ENCODE peak calls at places on chromosomes 16 and 17, in eight cellular contexts. N, H, M, C, P, U, Z and L are unnamed samples.

GRCh38 chr17:32299579-32300158 is 34.0 kb downstream of the RHBDL3 start:
- DNase-seq in U (no peak), Z (no peak), N (no peak), C (no peak), M (no peak), P (no peak), H (no peak), L (no peak)

GRCh38 chr16:27315333-27316037 is 1.7 kb downstream of the IL4R start:
- DNase-seq in Z (peak), U (no peak), P (no peak), M (peak), N (peak), H (peak), C (peak), L (peak)

GRCh38 chr16:11165894-11166665 is 89.9 kb downstream of the SOCS1 start:
- DNase-seq in N (no peak), Z (no peak), C (no peak), U (no peak), H (no peak), P (no peak), M (no peak), L (no peak)

GRCh38 chr17:8832711-8833352 is 33.7 kb upstream of the MFSD6L start:
- DNase-seq in Z (peak), C (no peak), N (no peak), H (no peak), P (peak), U (no peak), M (peak), L (no peak)

GRCh38 chr17:72677714-72678390 is 414.6 kb downstream of the SLC39A11 start:
- DNase-seq in P (no peak), H (no peak), M (no peak), U (no peak), C (peak), N (no peak), Z (no peak), L (no peak)

GRCh38 chr16:10949424-10949970 is 5.1 kb downstream of the CLEC16A start:
- DNase-seq in C (peak), Z (peak), M (peak), U (no peak), H (no peak), P (no peak), N (no peak), L (no peak)

GRCh38 chr17:72121164-72122001 is 563 bp downstream of the SOX9 start:
- DNase-seq in P (no peak), Z (peak), U (peak), H (no peak), N (peak), M (peak), C (peak), L (no peak)

GRCh38 chr17:11391134-11391533 is 150.1 kb downstream of the SHISA6 start:
- DNase-seq in M (peak), N (no peak), P (peak), U (no peak), H (no peak), C (no peak), Z (peak), L (no peak)

GRCh38 chr17:49670641-49671040 is 7.3 kb downstream of the SPOP start:
- DNase-seq in P (no peak), N (no peak), M (no peak), H (no peak), U (no peak), C (no peak), Z (no peak), L (no peak)

GRCh38 chr17:40561294-40561870 is 3.9 kb downstream of the CCR7 start:
- DNase-seq in M (no peak), U (no peak), C (no peak), P (no peak), Z (no peak), H (no peak), N (peak), L (no peak)

GRCh38 chr17:31571124-31571892 is 179.8 kb downstream of the RAB11FIP4 start:
- DNase-seq in U (no peak), H (no peak), M (peak), N (peak), Z (no peak), C (peak), P (no peak), L (peak)

GRCh38 chr17:6161456-6161855 is 91.3 kb downstream of the WSCD1 start:
- DNase-seq in M (no peak), U (no peak), P (no peak), Z (no peak), C (no peak), N (no peak), H (no peak), L (no peak)

GRCh38 chr17:72687941-72688340 is 404.5 kb downstream of the SLC39A11 start:
- DNase-seq in C (no peak), N (no peak), H (no peak), Z (no peak), P (no peak), M (no peak), U (no peak), L (peak)

GRCh38 chr16:83400234-83400633 is 407.5 kb upstream of the HSBP1 start:
- DNase-seq in P (no peak), C (no peak), M (no peak), Z (peak), N (no peak), H (no peak), U (no peak), L (no peak)

GRCh38 chr17:79747508-79748295 is 17.0 kb downstream of the ENPP7 start:
- DNase-seq in C (no peak), H (no peak), Z (peak), P (no peak), M (no peak), U (no peak), N (no peak), L (no peak)

GRCh38 chr17:7043544-7044268 is at the start of gene SLC16A11:
- DNase-seq in U (no peak), Z (peak), H (no peak), M (peak), P (no peak), N (peak), C (no peak), L (no peak)

GRCh38 chr17:9371019-9371418 is 204.6 kb downstream of the STX8 start:
- DNase-seq in U (no peak), C (peak), H (no peak), Z (no peak), N (no peak), P (no peak), M (no peak), L (no peak)

GRCh38 chr17:10316986-10317834 is 55.6 kb downstream of the MYH13 start:
- DNase-seq in M (peak), P (peak), N (peak), Z (peak), U (peak), C (no peak), H (peak), L (peak)

GRCh38 chr17:43938838-43939182 is 3.5 kb downstream of the PPY start:
- DNase-seq in M (no peak), P (no peak), Z (peak), U (no peak), H (no peak), N (no peak), C (no peak), L (no peak)

GRCh38 chr17:57866723-57867122 is 16.9 kb upstream of the MRPS23 start:
- DNase-seq in C (no peak), H (no peak), N (no peak), P (no peak), U (no peak), M (no peak), Z (no peak), L (no peak)

GRCh38 chr17:17508019-17508535 is 11.9 kb upstream of the RASD1 start:
- DNase-seq in M (no peak), C (no peak), U (no peak), N (no peak), P (no peak), Z (no peak), H (no peak), L (no peak)

GRCh38 chr16:74817851-74818250 is 43.2 kb upstream of the FA2H start:
- DNase-seq in P (no peak), C (no peak), N (no peak), M (no peak), U (no peak), Z (peak), H (no peak), L (no peak)

GRCh38 chr16:74811911-74812310 is 37.3 kb upstream of the FA2H start:
- DNase-seq in Z (no peak), N (no peak), C (no peak), M (no peak), U (no peak), P (no peak), H (no peak), L (no peak)

DNA sequence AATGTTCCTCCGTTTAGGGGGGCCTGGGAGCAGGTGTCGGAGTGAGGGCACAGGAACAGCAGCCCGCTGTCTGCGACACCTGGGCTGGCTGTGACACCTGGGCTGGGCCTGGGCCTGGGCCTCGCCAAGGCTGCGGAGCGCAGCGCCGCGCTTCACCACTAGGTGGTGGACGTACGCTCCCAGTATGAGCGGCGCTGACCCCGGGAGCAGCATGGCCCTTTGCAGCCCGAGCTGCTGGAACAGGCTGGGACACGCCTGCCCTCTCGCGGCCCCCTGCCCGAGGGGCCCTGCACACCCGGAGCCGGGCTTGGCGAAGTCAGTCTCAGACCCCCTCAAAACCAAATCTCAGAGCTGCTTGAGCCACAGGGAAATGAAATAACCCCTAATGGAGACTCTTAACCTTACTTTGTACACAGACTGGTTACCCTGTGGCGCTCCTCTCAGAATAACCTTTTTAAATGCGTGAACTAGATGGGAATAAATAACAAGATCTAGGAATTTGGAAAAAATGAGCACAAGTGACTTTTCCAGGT is 38.6 kb upstream of the FA2H start:
- DNase-seq in U (peak), M (peak), C (peak), H (peak), P (peak), N (peak), Z (peak), L (peak)
- H3K27ac ChIP-seq in U (peak), M (no peak), C (no peak), H (no peak), P (no peak), N (no peak), Z (no peak), L (no peak)

GRCh38 chr17:75476752-75477492 is 20.5 kb downstream of the TMEM94 start:
- DNase-seq in C (no peak), U (no peak), P (no peak), Z (peak), H (no peak), N (no peak), M (no peak), L (no peak)
- H3K27ac ChIP-seq in C (no peak), U (peak), P (no peak), Z (peak), H (no peak), N (peak), M (peak), L (peak)

GRCh38 chr16:70687172-70687531 is 1.3 kb upstream of the MTSS2 start:
- DNase-seq in Z (no peak), H (no peak), M (no peak), N (no peak), U (no peak), C (no peak), P (no peak), L (no peak)
- H3K27ac ChIP-seq in Z (no peak), H (peak), M (peak), N (peak), U (peak), C (peak), P (no peak), L (peak)

GRCh38 chr16:56747486-56748045 is 17.6 kb downstream of the NUP93 start:
- DNase-seq in Z (peak), P (no peak), H (no peak), C (peak), U (no peak), N (no peak), M (no peak), L (no peak)

GRCh38 chr16:56749806-56750491 is 20.0 kb downstream of the NUP93 start:
- DNase-seq in U (no peak), P (no peak), M (no peak), N (no peak), C (peak), H (no peak), Z (no peak), L (no peak)

GRCh38 chr16:56744996-56745640 is 15.2 kb downstream of the NUP93 start:
- DNase-seq in Z (peak), M (no peak), C (no peak), H (no peak), U (no peak), N (no peak), P (peak), L (no peak)

GRCh38 chr16:56748826-56749225 is 18.9 kb downstream of the NUP93 start:
- DNase-seq in H (no peak), M (no peak), P (no peak), U (no peak), C (no peak), Z (no peak), N (no peak), L (no peak)

GRCh38 chr16:56748191-56748590 is 18.3 kb downstream of the NUP93 start:
- DNase-seq in M (no peak), Z (no peak), H (no peak), C (no peak), P (no peak), U (no peak), N (no peak), L (no peak)
- H3K27ac ChIP-seq in M (peak), Z (no peak), H (no peak), C (no peak), P (no peak), U (peak), N (no peak), L (peak)

DNA sequence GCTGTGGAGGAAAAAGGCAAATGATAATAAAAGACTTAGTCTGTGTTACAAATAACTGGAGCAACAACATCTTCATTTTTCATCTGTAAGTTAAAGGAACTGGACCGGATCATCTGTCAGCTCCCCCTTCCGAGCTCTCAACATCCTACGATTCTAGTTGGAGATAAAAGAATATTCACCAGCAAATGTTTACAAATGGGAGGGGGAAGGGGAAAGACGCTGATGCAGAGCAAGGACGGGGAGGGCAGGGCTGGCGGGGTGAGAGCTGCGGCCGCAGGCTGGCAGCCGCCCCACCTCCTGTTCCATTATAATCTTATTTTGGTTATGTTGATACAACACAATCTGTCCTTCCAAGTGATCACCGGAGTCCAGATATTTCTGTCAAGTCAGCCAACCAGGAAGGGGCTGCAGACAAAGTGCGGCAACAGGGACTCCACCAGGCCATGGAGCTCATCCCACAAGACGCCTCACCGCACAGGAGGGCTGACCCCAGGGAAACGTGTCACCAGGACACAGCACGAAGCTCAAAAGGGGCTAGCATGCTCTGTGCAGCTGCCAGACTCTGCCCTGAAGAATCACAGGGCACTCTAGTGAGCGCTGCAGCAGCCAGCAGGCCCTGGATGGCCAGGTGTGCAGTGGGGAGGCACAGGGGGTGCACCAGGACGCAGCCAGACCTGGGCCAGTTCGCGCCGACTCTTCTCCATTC is 19.7 kb downstream of the FBXO31 start:
- DNase-seq in U (no peak), C (no peak), H (no peak), N (peak), Z (no peak), P (no peak), M (peak), L (no peak)
- H3K27ac ChIP-seq in U (no peak), C (peak), H (no peak), N (peak), Z (no peak), P (peak), M (peak), L (peak)